ENCODE peak calls at places on chromosomes 2 and 18, in five cellular contexts. One of them, this sample, is unnamed.
A peak's percentile ranks its signal among the peaks of the same experiment; 100 is the strongest.

GRCh38 chr2:146874260-146874658 is 970.6 kb upstream of the ACVR2A start:
- DNase-seq in prostate gland: no peak
- DNase-seq in NT2/D1: no peak
- DNase-seq in CD4-positive, CD25-positive, alpha-beta regulatory T cell: no peak
- DNase-seq in Caco-2: no peak
- DNase-seq in this sample: no peak

GRCh38 chr2:142280846-142281245 is 150.0 kb upstream of the LRP1B start:
- DNase-seq in prostate gland: no peak
- DNase-seq in NT2/D1: no peak
- DNase-seq in CD4-positive, CD25-positive, alpha-beta regulatory T cell: no peak
- DNase-seq in Caco-2: no peak
- DNase-seq in this sample: no peak

GRCh38 chr2:169900686-169901085 is 73.4 kb downstream of the UBR3 start:
- DNase-seq in prostate gland: no peak
- DNase-seq in NT2/D1: no peak
- DNase-seq in CD4-positive, CD25-positive, alpha-beta regulatory T cell: no peak
- DNase-seq in Caco-2: no peak
- DNase-seq in this sample: no peak

GRCh38 chr2:171547720-171548119 is 25.4 kb downstream of the CYBRD1 start:
- DNase-seq in prostate gland: no peak
- DNase-seq in NT2/D1: no peak
- DNase-seq in CD4-positive, CD25-positive, alpha-beta regulatory T cell: no peak
- DNase-seq in Caco-2: no peak
- DNase-seq in this sample: no peak

GRCh38 chr2:113233593-113234550 is 44.8 kb downstream of the PAX8 start:
- DNase-seq in prostate gland: no peak
- DNase-seq in NT2/D1: no peak
- DNase-seq in CD4-positive, CD25-positive, alpha-beta regulatory T cell: no peak
- DNase-seq in Caco-2: peak; percentile 68
- DNase-seq in this sample: peak; percentile 61

GRCh38 chr2:100381240-100381639 is 36.2 kb downstream of the CHST10 start:
- DNase-seq in prostate gland: peak; percentile 69
- DNase-seq in NT2/D1: peak; percentile 82
- DNase-seq in CD4-positive, CD25-positive, alpha-beta regulatory T cell: peak; percentile 73
- DNase-seq in Caco-2: peak; percentile 65
- DNase-seq in this sample: peak; percentile 95

GRCh38 chr2:9266711-9267110 is 60.1 kb downstream of the ASAP2 start:
- DNase-seq in prostate gland: no peak
- DNase-seq in NT2/D1: no peak
- DNase-seq in CD4-positive, CD25-positive, alpha-beta regulatory T cell: no peak
- DNase-seq in Caco-2: no peak
- DNase-seq in this sample: no peak

GRCh38 chr2:113370478-113371091 is 66.9 kb upstream of the ZNG1B start:
- DNase-seq in prostate gland: peak; percentile 64
- DNase-seq in NT2/D1: peak; percentile 60
- DNase-seq in CD4-positive, CD25-positive, alpha-beta regulatory T cell: peak; percentile 76
- DNase-seq in Caco-2: peak; percentile 84
- DNase-seq in this sample: peak; percentile 80

GRCh38 chr18:48715651-48716354 is 177.0 kb downstream of the CTIF start:
- DNase-seq in prostate gland: no peak
- DNase-seq in NT2/D1: no peak
- DNase-seq in CD4-positive, CD25-positive, alpha-beta regulatory T cell: no peak
- DNase-seq in Caco-2: no peak
- DNase-seq in this sample: no peak

GRCh38 chr2:191218292-191218898 is 26.8 kb upstream of the MYO1B start:
- DNase-seq in prostate gland: no peak
- DNase-seq in NT2/D1: peak; percentile 85
- DNase-seq in CD4-positive, CD25-positive, alpha-beta regulatory T cell: peak; percentile 53
- DNase-seq in Caco-2: peak; percentile 65
- DNase-seq in this sample: peak; percentile 89

GRCh38 chr18:23053756-23054457 is 81.4 kb upstream of the CABLES1 start:
- DNase-seq in prostate gland: no peak
- DNase-seq in NT2/D1: peak; percentile 44
- DNase-seq in CD4-positive, CD25-positive, alpha-beta regulatory T cell: no peak
- DNase-seq in Caco-2: peak; percentile 46
- DNase-seq in this sample: peak; percentile 89

GRCh38 chr2:129905664-129906081 is 73.8 kb upstream of the RAB6C start:
- DNase-seq in prostate gland: no peak
- DNase-seq in NT2/D1: no peak
- DNase-seq in CD4-positive, CD25-positive, alpha-beta regulatory T cell: no peak
- DNase-seq in Caco-2: peak; percentile 20
- DNase-seq in this sample: peak; percentile 30

GRCh38 chr2:129903586-129904425 is 75.7 kb upstream of the RAB6C start:
- DNase-seq in prostate gland: no peak
- DNase-seq in NT2/D1: no peak
- DNase-seq in CD4-positive, CD25-positive, alpha-beta regulatory T cell: no peak
- DNase-seq in Caco-2: peak; percentile 26
- DNase-seq in this sample: peak; percentile 88

GRCh38 chr2:129902731-129903585 is 76.5 kb upstream of the RAB6C start:
- DNase-seq in prostate gland: no peak
- DNase-seq in NT2/D1: no peak
- DNase-seq in CD4-positive, CD25-positive, alpha-beta regulatory T cell: no peak
- DNase-seq in Caco-2: peak; percentile 19
- DNase-seq in this sample: peak; percentile 22

GRCh38 chr2:129904532-129905446 is 74.7 kb upstream of the RAB6C start:
- DNase-seq in prostate gland: no peak
- DNase-seq in NT2/D1: no peak
- DNase-seq in CD4-positive, CD25-positive, alpha-beta regulatory T cell: no peak
- DNase-seq in Caco-2: peak; percentile 15
- DNase-seq in this sample: peak; percentile 26

DNA sequence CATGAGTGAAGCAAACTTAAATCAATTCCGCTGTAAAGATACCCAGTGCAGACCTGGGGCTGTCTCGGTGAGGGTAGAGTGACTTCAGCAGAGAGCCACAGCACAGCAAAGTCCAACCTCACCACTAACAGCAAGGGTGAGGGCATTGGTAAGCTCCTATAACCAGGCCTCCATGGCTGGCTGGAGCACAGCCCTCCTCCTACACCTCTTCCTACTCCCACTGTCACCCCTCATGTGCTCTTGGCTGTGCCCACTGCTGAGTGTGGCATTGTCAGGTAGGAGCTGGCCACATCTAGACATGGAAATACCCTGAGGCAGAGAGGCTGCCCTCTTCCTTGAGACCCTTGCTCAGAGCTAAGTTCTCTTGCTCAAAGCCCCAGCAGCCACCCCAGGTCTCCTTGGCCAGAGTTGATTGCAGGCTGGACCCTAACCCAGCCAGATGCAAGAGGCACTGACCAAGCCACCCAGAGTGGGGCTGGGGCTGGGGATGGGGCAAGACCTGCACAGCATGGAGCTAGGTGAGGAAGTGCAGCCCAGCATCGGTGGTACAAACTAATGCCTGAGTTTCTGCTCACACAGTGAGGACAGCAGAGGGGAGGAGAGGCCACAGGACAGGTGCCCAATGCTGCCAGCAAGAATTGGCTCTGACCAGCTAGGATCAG is 77.6 kb upstream of the RAB6C start:
- DNase-seq in prostate gland: no peak
- DNase-seq in NT2/D1: no peak
- DNase-seq in CD4-positive, CD25-positive, alpha-beta regulatory T cell: no peak
- DNase-seq in Caco-2: peak; percentile 23
- DNase-seq in this sample: peak; percentile 28
- H3K4me1 ChIP-seq in prostate gland: no peaks in the 10 kb centered on the region
- H3K4me1 ChIP-seq in NT2/D1: peaks cover 3% of the 10 kb centered on the region
- H3K4me1 ChIP-seq in CD4-positive, CD25-positive, alpha-beta regulatory T cell: no peaks in the 10 kb centered on the region
- H3K4me1 ChIP-seq in Caco-2: no peaks in the 10 kb centered on the region
- H3K4me1 ChIP-seq in this sample: no peaks in the 10 kb centered on the region

DNA sequence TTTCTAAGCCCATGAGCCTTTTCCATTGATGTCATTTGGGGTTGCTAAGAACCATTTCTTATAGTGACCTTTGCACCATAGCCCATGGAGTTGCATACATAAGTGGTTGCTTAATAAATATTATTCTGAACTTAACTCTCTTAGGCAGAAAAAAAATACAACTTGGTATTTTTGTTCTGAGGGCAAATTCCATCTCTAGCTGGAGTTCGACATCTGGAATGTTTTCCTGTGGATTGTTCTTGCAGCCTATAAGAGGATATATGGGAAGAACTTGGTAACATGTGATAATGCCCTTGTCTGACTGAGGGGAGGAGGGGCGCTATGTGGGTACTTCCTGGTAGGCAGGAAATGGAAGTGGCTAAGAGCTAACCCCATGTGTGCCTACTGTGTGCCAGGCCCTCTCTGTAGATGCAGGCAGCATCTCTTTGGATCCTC is 20.7 kb downstream of the IGFBP2 start:
- DNase-seq in prostate gland: no peak
- DNase-seq in NT2/D1: no peak
- DNase-seq in CD4-positive, CD25-positive, alpha-beta regulatory T cell: peak; percentile 14
- DNase-seq in Caco-2: no peak
- DNase-seq in this sample: no peak
- H3K4me1 ChIP-seq in prostate gland: no peaks in the 10 kb centered on the region
- H3K4me1 ChIP-seq in NT2/D1: peaks cover 11% of the 10 kb centered on the region
- H3K4me1 ChIP-seq in CD4-positive, CD25-positive, alpha-beta regulatory T cell: no peaks in the 10 kb centered on the region
- H3K4me1 ChIP-seq in Caco-2: peaks cover 7% of the 10 kb centered on the region
- H3K4me1 ChIP-seq in this sample: peaks cover 5% of the 10 kb centered on the region

GRCh38 chr18:74622079-74622478 is 24.4 kb downstream of the ZNF407 start:
- DNase-seq in prostate gland: no peak
- DNase-seq in NT2/D1: no peak
- DNase-seq in CD4-positive, CD25-positive, alpha-beta regulatory T cell: peak; percentile 20
- DNase-seq in Caco-2: no peak
- DNase-seq in this sample: no peak
- H3K4me1 ChIP-seq in prostate gland: no peaks in the 10 kb centered on the region
- H3K4me1 ChIP-seq in NT2/D1: peaks cover 3% of the 10 kb centered on the region
- H3K4me1 ChIP-seq in CD4-positive, CD25-positive, alpha-beta regulatory T cell: no peaks in the 10 kb centered on the region
- H3K4me1 ChIP-seq in Caco-2: no peaks in the 10 kb centered on the region
- H3K4me1 ChIP-seq in this sample: no peaks in the 10 kb centered on the region

GRCh38 chr2:47073217-47073616 is 81.9 kb downstream of the STPG4 start:
- DNase-seq in prostate gland: no peak
- DNase-seq in NT2/D1: no peak
- DNase-seq in CD4-positive, CD25-positive, alpha-beta regulatory T cell: no peak
- DNase-seq in Caco-2: no peak
- DNase-seq in this sample: no peak

GRCh38 chr2:47072018-47072691 is 83.0 kb downstream of the STPG4 start:
- DNase-seq in prostate gland: no peak
- DNase-seq in NT2/D1: no peak
- DNase-seq in CD4-positive, CD25-positive, alpha-beta regulatory T cell: no peak
- DNase-seq in Caco-2: no peak
- DNase-seq in this sample: no peak

GRCh38 chr2:47073641-47074040 is 81.5 kb downstream of the STPG4 start:
- DNase-seq in prostate gland: no peak
- DNase-seq in NT2/D1: no peak
- DNase-seq in CD4-positive, CD25-positive, alpha-beta regulatory T cell: no peak
- DNase-seq in Caco-2: no peak
- DNase-seq in this sample: no peak

GRCh38 chr2:47070920-47071824 is 83.9 kb downstream of the STPG4 start:
- DNase-seq in prostate gland: peak; percentile 27
- DNase-seq in NT2/D1: no peak
- DNase-seq in CD4-positive, CD25-positive, alpha-beta regulatory T cell: peak; percentile 66
- DNase-seq in Caco-2: no peak
- DNase-seq in this sample: no peak

GRCh38 chr2:47072728-47073191 is 82.3 kb downstream of the STPG4 start:
- DNase-seq in prostate gland: no peak
- DNase-seq in NT2/D1: no peak
- DNase-seq in CD4-positive, CD25-positive, alpha-beta regulatory T cell: no peak
- DNase-seq in Caco-2: no peak
- DNase-seq in this sample: no peak
- H3K4me1 ChIP-seq in prostate gland: peaks cover 20% of the 10 kb centered on the region
- H3K4me1 ChIP-seq in NT2/D1: peaks cover 32% of the 10 kb centered on the region
- H3K4me1 ChIP-seq in CD4-positive, CD25-positive, alpha-beta regulatory T cell: peaks cover 37% of the 10 kb centered on the region
- H3K4me1 ChIP-seq in Caco-2: peaks cover 63% of the 10 kb centered on the region
- H3K4me1 ChIP-seq in this sample: peaks cover 14% of the 10 kb centered on the region

DNA sequence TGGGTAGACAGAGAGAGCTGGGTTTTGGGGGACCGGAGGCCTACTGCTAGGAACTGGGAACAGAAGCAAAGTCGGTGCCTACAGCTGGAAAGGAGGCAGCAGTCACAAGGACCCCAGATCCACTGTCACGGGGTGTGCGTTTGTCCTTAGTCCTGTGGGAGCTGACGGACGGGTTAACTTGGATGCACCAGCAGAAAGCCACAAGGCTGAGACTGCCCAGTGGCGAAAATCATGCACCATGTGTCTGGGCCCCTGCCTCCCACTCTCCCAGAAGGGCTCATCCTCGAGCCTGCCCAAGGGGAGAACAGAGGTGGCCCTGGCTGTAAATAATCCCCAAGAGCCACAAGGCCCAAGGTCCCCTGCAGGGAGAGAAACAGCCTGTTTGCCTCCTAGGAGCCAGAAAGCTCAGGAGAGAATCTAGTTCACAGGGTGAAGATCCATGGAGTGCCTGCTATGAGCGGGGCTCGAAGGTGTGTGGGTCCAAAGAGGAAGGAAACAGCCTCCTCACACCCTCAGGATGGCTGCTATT is 11.7 kb upstream of the RALB start:
- DNase-seq in prostate gland: no peak
- DNase-seq in NT2/D1: no peak
- DNase-seq in CD4-positive, CD25-positive, alpha-beta regulatory T cell: no peak
- DNase-seq in Caco-2: peak; percentile 21
- DNase-seq in this sample: no peak
- H3K4me1 ChIP-seq in prostate gland: peaks cover 8% of the 10 kb centered on the region
- H3K4me1 ChIP-seq in NT2/D1: peaks cover 47% of the 10 kb centered on the region
- H3K4me1 ChIP-seq in CD4-positive, CD25-positive, alpha-beta regulatory T cell: no peaks in the 10 kb centered on the region
- H3K4me1 ChIP-seq in Caco-2: peaks cover 56% of the 10 kb centered on the region
- H3K4me1 ChIP-seq in this sample: peaks cover 18% of the 10 kb centered on the region

GRCh38 chr2:28563869-28564268 is 68.0 kb downstream of the PLB1 start:
- DNase-seq in prostate gland: no peak
- DNase-seq in NT2/D1: no peak
- DNase-seq in CD4-positive, CD25-positive, alpha-beta regulatory T cell: no peak
- DNase-seq in Caco-2: no peak
- DNase-seq in this sample: no peak
- H3K4me1 ChIP-seq in prostate gland: no peaks in the 10 kb centered on the region
- H3K4me1 ChIP-seq in NT2/D1: no peaks in the 10 kb centered on the region
- H3K4me1 ChIP-seq in CD4-positive, CD25-positive, alpha-beta regulatory T cell: peaks cover 13% of the 10 kb centered on the region
- H3K4me1 ChIP-seq in Caco-2: peaks cover 21% of the 10 kb centered on the region
- H3K4me1 ChIP-seq in this sample: no peaks in the 10 kb centered on the region

GRCh38 chr18:13267517-13267916 is 49.0 kb downstream of the LDLRAD4 start:
- DNase-seq in prostate gland: no peak
- DNase-seq in NT2/D1: no peak
- DNase-seq in CD4-positive, CD25-positive, alpha-beta regulatory T cell: no peak
- DNase-seq in Caco-2: no peak
- DNase-seq in this sample: peak; percentile 40
- H3K4me1 ChIP-seq in prostate gland: peaks cover 23% of the 10 kb centered on the region
- H3K4me1 ChIP-seq in NT2/D1: peaks cover 11% of the 10 kb centered on the region
- H3K4me1 ChIP-seq in CD4-positive, CD25-positive, alpha-beta regulatory T cell: peaks cover 34% of the 10 kb centered on the region
- H3K4me1 ChIP-seq in Caco-2: no peaks in the 10 kb centered on the region
- H3K4me1 ChIP-seq in this sample: no peaks in the 10 kb centered on the region